ENCODE peak calls at places on chromosomes 3 and 15, in four cellular contexts. F is fibroblast of pulmonary artery, W is MM.1S, M is left lung. V is an unnamed sample.

GRCh38 chr3:139935866-139936817 is 1.2 kb downstream of the CLSTN2 start:
- DNase-seq in M (peak), F (no peak), W (no peak), V (no peak)

GRCh38 chr3:40615110-40615915 is 90.6 kb downstream of the ZNF621 start:
- DNase-seq in W (no peak), F (no peak), M (no peak), V (no peak)

GRCh38 chr15:62432702-62433398 is 267.8 kb upstream of the C2CD4B start:
- DNase-seq in W (peak), F (no peak), M (no peak), V (no peak)

GRCh38 chr15:41940441-41940857 is 31.9 kb downstream of the EHD4 start:
- DNase-seq in M (peak), F (peak), W (no peak), V (no peak)

GRCh38 chr3:134427400-134428111 is 53.3 kb upstream of the AMOTL2 start:
- DNase-seq in F (peak), M (no peak), W (no peak), V (no peak)

GRCh38 chr15:80174017-80174746 is 21.4 kb downstream of the FAH start:
- DNase-seq in W (no peak), F (peak), M (no peak), V (no peak)

GRCh38 chr3:115525726-115526125 is 97.6 kb upstream of the GAP43 start:
- DNase-seq in M (no peak), F (peak), W (no peak), V (no peak)

GRCh38 chr15:89828324-89829145 is 13.9 kb upstream of the ANPEP start:
- DNase-seq in W (no peak), M (peak), F (peak), V (no peak)

GRCh38 chr3:52429031-52429430 is 15.9 kb downstream of the SEMA3G start:
- DNase-seq in M (no peak), W (no peak), F (no peak), V (no peak)

GRCh38 chr3:11300970-11301369 is 28.8 kb downstream of the ATG7 start:
- DNase-seq in W (peak), F (no peak), M (no peak), V (peak)

GRCh38 chr15:25481208-25481862 is 42.5 kb upstream of the UBE3A start:
- DNase-seq in M (no peak), F (no peak), W (no peak), V (no peak)

GRCh38 chr15:57038040-57038439 is 119.6 kb downstream of the TCF12 start:
- DNase-seq in M (no peak), W (no peak), F (no peak), V (no peak)

GRCh38 chr3:161389445-161390036 is 18.2 kb upstream of the SPTSSB start:
- DNase-seq in W (no peak), M (no peak), F (no peak), V (no peak)

GRCh38 chr15:89814112-89814742 is 425 bp downstream of the ANPEP start:
- DNase-seq in W (no peak), M (no peak), F (no peak), V (no peak)

GRCh38 chr3:124660606-124661005 is 69.6 kb upstream of the UMPS start:
- DNase-seq in M (no peak), W (no peak), F (no peak), V (no peak)

DNA sequence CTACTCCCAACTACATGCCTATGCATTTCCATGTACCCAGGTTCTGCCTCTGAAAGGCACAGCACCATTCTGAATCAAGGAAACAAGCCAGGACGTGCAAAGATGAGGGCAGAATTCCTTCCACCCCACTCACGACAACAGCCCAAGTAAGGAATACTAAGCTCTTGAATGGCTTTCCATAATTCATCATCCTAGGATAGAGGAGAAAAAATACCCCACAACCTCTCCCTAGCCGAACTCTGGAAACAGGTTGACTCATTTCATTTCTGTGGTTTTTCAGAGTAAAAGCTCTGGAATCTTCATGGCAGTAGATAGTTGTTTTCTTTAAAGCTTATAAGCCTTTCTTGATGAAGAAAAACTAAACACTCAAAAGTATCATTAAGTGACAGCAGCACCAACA is 77.8 kb downstream of the PDZRN3 start:
- DNase-seq in W (no peak), F (peak), M (no peak), V (no peak)
- H3K4me3 ChIP-seq in W (no peak), F (no peak), M (no peak), V (no peak)

GRCh38 chr3:157905885-157906284 is 200.3 kb downstream of the SHOX2 start:
- DNase-seq in W (no peak), F (no peak), M (no peak), V (no peak)

DNA sequence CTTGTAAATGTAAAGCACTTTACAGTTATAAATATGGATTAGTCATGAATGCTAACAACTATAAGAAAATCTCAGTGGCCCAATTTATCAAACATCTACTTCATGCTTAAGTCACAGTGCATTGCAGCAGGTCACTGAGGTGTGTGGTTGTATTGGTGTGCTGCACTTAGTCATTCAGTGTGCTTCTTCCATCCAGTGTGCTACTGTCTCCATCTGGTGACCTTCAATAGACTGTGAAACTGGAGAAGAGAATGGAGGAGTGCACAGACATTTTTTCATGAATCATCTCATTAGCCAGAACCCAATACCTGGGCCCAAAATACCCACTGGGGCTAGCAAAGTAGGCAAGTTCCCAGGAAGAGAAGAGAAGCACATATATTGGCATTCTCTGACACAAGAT is 199.6 kb downstream of the SHOX2 start:
- DNase-seq in F (peak), W (no peak), M (no peak), V (no peak)
- TF ChIP-seq CTCF in F (no peak), W (no peak), M (no peak), V (no peak)

GRCh38 chr3:127457094-127457475 is 133.4 kb downstream of the TPRA1 start:
- DNase-seq in M (peak), W (no peak), F (peak), V (no peak)
- H3K4me3 ChIP-seq in M (no peak), W (no peak), F (peak), V (no peak)

GRCh38 chr15:77032052-77032646 is 37.2 kb downstream of the PSTPIP1 start:
- DNase-seq in M (peak), F (no peak), W (no peak), V (no peak)

GRCh38 chr15:77032647-77033416 is 37.9 kb downstream of the PSTPIP1 start:
- DNase-seq in F (no peak), W (no peak), M (no peak), V (no peak)

GRCh38 chr15:77030042-77030927 is 35.4 kb downstream of the PSTPIP1 start:
- DNase-seq in F (no peak), M (peak), W (no peak), V (no peak)

GRCh38 chr15:77030928-77031375 is 36.0 kb downstream of the PSTPIP1 start:
- DNase-seq in W (no peak), F (no peak), M (no peak), V (no peak)

GRCh38 chr15:77031376-77032050 is 36.6 kb downstream of the PSTPIP1 start:
- DNase-seq in M (no peak), W (peak), F (no peak), V (peak)
- TF ChIP-seq CTCF in M (no peak), W (peak), F (no peak), V (peak)

DNA sequence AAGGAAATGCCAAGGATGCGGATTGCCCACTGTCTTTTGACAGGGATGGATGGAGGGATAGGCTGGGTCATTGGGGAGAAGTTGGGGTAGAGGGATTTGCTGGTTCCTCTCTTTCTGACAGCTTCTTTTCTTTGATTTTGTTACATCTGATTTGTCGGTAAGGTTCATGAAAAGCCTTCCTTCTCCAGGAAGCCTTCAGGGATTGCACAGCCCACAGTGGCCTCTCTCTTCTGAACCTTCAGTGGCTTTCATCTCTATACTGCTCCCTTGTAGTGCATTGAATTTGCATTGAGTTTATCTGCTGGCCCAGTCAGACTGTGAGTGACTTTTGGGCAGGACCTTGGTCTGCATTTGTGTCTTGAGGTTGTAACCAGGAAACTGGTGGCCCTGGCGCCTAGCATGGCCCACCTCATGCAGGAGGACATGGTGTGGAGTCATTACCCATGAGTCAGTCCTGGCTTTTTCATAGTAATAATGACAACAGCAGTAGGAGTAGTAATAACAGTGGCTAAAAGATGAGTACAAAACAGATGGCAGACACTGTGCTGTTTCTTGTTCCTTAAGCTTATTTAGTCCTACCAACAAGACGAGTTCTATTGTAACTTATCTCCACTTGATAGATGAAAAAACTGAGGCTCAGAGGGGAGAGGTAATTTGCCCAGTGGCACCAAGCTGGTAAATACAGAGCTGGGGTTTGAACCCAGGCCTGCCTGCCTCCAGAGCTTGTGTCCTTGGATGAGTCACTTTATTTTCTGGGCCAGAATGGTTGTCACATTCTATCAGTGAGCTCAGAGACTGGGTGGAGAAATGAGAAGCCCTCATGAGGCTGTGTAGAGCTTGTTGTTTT is 28.4 kb downstream of the SMAD6 start:
- DNase-seq in M (no peak), W (no peak), F (peak), V (no peak)
- H3K4me3 ChIP-seq in M (no peak), W (no peak), F (no peak), V (no peak)

DNA sequence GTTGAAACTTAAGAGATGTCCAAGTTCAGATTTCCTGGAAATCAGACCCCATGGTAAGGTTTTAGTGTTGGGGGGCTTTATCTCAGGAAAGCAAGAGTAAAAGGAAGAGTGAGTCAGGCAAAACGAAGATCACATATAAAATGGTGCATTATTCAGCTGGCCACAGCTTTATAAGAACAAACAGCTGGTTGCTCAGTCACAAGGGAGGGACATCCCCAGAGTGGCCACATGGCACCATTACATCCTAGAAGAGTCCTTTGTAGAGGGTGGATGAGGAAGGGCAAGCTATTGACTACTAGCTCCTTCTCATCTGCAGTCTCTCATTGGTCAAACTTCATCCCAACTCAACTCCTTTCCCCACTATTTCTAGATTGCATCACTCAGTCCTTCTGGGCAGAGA is 68.3 kb upstream of the COL8A1 start:
- DNase-seq in F (no peak), W (no peak), M (no peak), V (no peak)
- TF ChIP-seq CTCF in F (no peak), W (no peak), M (no peak), V (no peak)

DNA sequence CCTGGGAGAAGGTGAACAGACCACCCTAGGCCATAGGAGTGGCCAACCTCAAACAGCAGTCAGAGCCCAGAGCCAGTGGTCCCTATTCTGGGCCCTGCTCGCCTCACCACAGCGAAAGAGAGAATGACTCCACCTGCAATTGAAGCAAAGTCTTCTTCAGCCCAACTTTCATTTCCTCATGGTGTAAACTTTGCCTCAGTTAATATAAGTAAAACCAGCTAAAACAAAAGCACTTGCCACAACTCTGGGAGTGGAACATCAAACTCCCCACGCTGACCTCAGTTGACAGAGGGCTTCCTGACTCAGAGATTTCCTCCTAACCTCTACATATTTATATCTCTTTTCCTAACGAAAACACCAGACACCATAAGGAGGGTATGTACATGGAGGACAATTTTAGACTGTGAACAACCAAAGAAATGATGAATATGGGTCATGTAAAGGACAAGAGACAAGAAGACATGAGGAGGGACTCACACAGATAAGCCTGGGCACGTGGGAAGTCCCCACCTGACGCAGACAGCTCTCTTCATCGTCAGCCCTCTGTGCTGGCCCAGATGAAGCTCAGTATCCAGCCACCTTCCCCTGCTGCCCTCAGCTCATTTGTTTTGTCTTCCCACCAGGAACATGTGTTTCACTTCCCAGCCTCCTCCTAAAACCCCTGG is 140.8 kb downstream of the KCNMB2 start:
- DNase-seq in F (no peak), M (no peak), W (no peak), V (peak)
- H3K4me3 ChIP-seq in F (no peak), M (no peak), W (no peak), V (no peak)

GRCh38 chr3:36740822-36741221 is 23.5 kb downstream of the DCLK3 start:
- DNase-seq in F (no peak), M (no peak), W (no peak), V (no peak)
- TF ChIP-seq CTCF in F (no peak), M (no peak), W (no peak), V (no peak)

V was measured in GM12865.